ENCODE peak calls at places on chromosomes 2 and 18, in five cellular contexts. C is fibroblast of the aortic adventitia, T is nephron progenitor cell, O is GM13976, Z is fibroblast of mammary gland. F is an unnamed sample.
A peak's percentile ranks its signal among the peaks of the same experiment; 100 is the strongest.

GRCh38 chr2:44441200-44441599 is 79.5 kb downstream of the CAMKMT start:
- DNase-seq in Z (peak; percentile 23), T (no peak), C (no peak), O (no peak), F (no peak)

GRCh38 chr18:69257861-69258458 is 142.7 kb upstream of the DOK6 start:
- DNase-seq in T (no peak), C (peak; percentile 85), Z (peak; percentile 93), O (no peak), F (no peak)

GRCh38 chr18:48592540-48592939 is 53.7 kb downstream of the CTIF start:
- DNase-seq in T (no peak), O (no peak), C (no peak), Z (no peak), F (no peak)

GRCh38 chr2:124704056-124704644 is 679.1 kb downstream of the CNTNAP5 start:
- DNase-seq in T (no peak), O (no peak), Z (no peak), C (no peak), F (no peak)

GRCh38 chr2:65033178-65033577 is 23.0 kb upstream of the CEP68 start:
- DNase-seq in Z (no peak), C (peak; percentile 16), T (no peak), O (no peak), F (no peak)

GRCh38 chr2:95329891-95330822 is 33.0 kb downstream of the KCNIP3 start:
- DNase-seq in T (no peak), Z (no peak), C (no peak), O (no peak), F (no peak)

GRCh38 chr2:128605421-128605820 is 286.8 kb upstream of the HS6ST1 start:
- DNase-seq in T (no peak), O (no peak), Z (no peak), C (no peak), F (no peak)

GRCh38 chr18:46260016-46260878 is 156.1 kb downstream of the HAUS1 start:
- DNase-seq in C (peak; percentile 72), O (no peak), Z (peak; percentile 66), T (no peak), F (no peak)

GRCh38 chr2:41932241-41933034 is 115.4 kb upstream of the PKDCC start:
- DNase-seq in O (no peak), C (peak; percentile 100), T (no peak), Z (peak; percentile 99), F (no peak)

DNA sequence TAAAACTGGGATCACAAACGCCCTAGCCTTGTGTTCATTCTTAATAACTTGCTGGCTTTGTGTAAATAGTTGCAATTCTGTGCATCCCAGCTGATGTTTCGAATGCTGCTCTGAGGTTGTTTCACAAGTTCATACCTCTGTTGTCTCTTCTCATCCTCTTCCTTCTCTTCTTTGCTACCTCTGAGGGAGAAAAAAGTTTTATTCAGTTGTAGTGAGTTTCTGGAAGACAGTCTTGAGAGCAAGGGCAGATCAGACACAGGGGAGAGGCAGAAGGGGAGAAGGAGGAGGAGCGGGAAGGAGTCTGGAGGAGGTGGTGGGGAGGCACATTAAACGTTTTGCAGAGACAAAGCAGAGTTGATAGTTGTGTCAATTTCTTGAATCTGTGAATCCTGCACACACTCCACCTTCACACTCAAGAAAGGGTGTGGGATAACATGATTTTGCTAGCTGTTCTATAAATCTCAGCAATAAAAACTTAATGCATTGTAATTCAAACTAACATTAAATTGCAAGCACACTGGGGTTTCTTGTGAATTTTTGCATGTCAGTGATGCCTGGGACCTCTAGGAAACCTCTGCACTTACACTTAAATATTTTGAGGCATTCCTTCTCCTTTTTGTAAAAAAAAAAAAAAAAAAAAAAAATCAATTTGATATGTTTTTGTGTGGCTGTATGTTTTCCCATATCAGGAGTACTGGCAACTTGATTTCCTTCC is 6.9 kb downstream of the MEIS1 start:
- DNase-seq in T (peak; percentile 16), O (no peak), C (peak; percentile 61), Z (peak; percentile 42), F (no peak)
- TF ChIP-seq CTCF in T (no peak), O (no peak), C (no peak), Z (no peak), F (no peak)

GRCh38 chr2:222860740-222861410 is at the start of gene ACSL3:
- DNase-seq in C (peak; percentile 85), T (peak; percentile 98), O (peak; percentile 97), Z (peak; percentile 85), F (peak; percentile 95)
- TF ChIP-seq CTCF in C (no peak), T (no peak), O (no peak), Z (no peak), F (peak; percentile 47)

DNA sequence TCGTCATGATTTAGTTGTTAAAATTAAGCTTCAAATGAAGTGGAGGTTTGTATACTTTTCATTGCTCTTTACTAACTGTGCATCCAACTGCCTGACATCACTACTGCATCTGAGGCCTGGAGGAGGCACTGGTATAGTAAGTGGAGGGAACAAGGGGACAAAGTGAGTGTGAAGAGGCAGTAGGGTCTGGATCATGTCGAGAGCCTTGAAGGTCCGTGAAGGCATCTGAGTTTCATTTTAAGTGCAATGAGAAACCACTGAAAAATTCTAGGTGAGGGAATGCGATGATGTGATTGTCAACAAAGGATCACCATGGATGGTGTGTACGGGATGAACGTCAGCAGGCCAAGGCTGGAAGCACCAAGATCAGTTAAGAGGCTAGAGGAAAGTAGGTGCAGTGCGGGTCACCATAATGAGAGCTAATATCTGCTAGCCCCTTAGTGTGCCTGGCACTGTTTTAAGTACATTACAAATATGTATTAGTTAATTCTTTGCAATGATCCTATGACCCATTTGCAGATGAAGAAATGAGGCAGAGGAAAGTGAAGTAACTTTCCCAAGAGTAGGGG is 96.1 kb downstream of the CABYR start:
- DNase-seq in Z (no peak), T (no peak), C (no peak), O (no peak), F (no peak)
- TF ChIP-seq CTCF in Z (no peak), T (no peak), C (no peak), O (no peak), F (no peak)

GRCh38 chr2:166892397-166892796 is 4.1 kb downstream of the XIRP2 start:
- DNase-seq in Z (no peak), O (no peak), T (no peak), C (no peak), F (no peak)

GRCh38 chr2:166899676-166900075 is 11.4 kb downstream of the XIRP2 start:
- DNase-seq in O (no peak), T (no peak), C (no peak), Z (no peak), F (no peak)

GRCh38 chr2:166891727-166892126 is 3.4 kb downstream of the XIRP2 start:
- DNase-seq in O (no peak), Z (no peak), T (no peak), C (no peak), F (no peak)

GRCh38 chr2:166897666-166898065 is 9.4 kb downstream of the XIRP2 start:
- DNase-seq in C (no peak), Z (no peak), T (no peak), O (no peak), F (no peak)

DNA sequence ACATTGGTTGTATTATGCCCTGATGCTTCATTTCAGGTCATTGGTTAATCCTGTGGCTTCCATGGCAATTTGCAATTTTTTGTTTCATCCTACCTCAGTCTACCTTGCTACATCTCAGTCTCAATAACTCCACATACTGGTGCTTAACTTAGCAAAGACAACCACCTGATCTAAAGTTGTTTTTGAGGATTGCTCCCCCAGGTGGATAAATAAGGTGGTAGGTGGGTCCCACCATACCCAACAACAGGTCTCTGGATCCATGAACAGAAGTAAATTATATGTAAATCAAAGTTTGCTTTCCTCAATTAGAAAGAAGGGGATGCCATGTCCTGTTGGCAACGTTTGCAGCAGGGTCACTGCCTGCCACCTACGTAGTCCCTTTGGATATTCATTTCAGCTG is 7.0 kb downstream of the XIRP2 start:
- DNase-seq in Z (no peak), T (no peak), C (no peak), O (no peak), F (no peak)
- TF ChIP-seq CTCF in Z (no peak), T (no peak), C (no peak), O (no peak), F (no peak)